ENCODE peak calls at places on chromosome 3, in ten cellular contexts. C is astrocyte, X is breast epithelium, Z is tibial artery, P is coronary artery, S is brain microvascular endothelial cell, M is body of pancreas, E is endothelial cell of umbilical vein, D is A549, T is adrenal gland. Y is an unnamed sample.

GRCh38 chr3:84974347-84974746 is 15.6 kb downstream of the CADM2 start:
- DNase-seq in C (no peak), X (no peak), Z (no peak), P (no peak), S (no peak), M (no peak), E (no peak), D (peak), T (no peak), Y (no peak)

GRCh38 chr3:57557088-57557537 is 1.0 kb downstream of the PDE12 start:
- DNase-seq in C (peak), X (no peak), Z (no peak), P (no peak), S (peak), M (peak), E (peak), D (peak), T (peak), Y (no peak)

GRCh38 chr3:30314757-30315156 is 291.6 kb upstream of the TGFBR2 start:
- DNase-seq in C (no peak), X (no peak), Z (no peak), P (no peak), S (no peak), M (no peak), E (no peak), D (no peak), T (no peak), Y (no peak)

GRCh38 chr3:4322635-4323034 is 19.5 kb downstream of the SETMAR start:
- DNase-seq in C (peak), X (no peak), Z (no peak), P (no peak), S (peak), M (no peak), E (no peak), D (peak), T (no peak), Y (peak)

GRCh38 chr3:125051715-125052581 is 3.8 kb downstream of the HEG1 start:
- DNase-seq in C (peak), X (no peak), Z (peak), P (peak), S (peak), M (no peak), E (peak), D (no peak), T (peak), Y (peak)

GRCh38 chr3:156433910-156434309 is 121.0 kb downstream of the SSR3 start:
- DNase-seq in C (peak), X (no peak), Z (no peak), P (no peak), S (peak), M (no peak), E (no peak), D (no peak), T (no peak), Y (no peak)

GRCh38 chr3:163482695-163483094 is 1595.6 kb downstream of the SI start:
- DNase-seq in C (no peak), X (no peak), Z (no peak), P (no peak), S (no peak), M (no peak), E (no peak), D (no peak), T (no peak), Y (no peak)

GRCh38 chr3:188948658-188949400 is 222.9 kb upstream of the TPRG1 start:
- DNase-seq in C (peak), X (no peak), Z (peak), P (no peak), S (peak), M (peak), E (peak), D (peak), T (peak), Y (peak)

GRCh38 chr3:48451270-48451669 is 4.7 kb downstream of the ATRIP start:
- DNase-seq in C (no peak), X (no peak), Z (no peak), P (no peak), S (no peak), M (no peak), E (no peak), D (no peak), T (no peak), Y (no peak)

GRCh38 chr3:109195812-109196211 is 59.3 kb downstream of the C3orf85 start:
- DNase-seq in C (peak), X (no peak), Z (no peak), P (no peak), S (peak), M (no peak), E (no peak), D (peak), T (no peak), Y (no peak)

GRCh38 chr3:143727391-143727790 is 120.9 kb downstream of the SLC9A9 start:
- DNase-seq in C (no peak), X (no peak), Z (no peak), P (no peak), S (no peak), M (no peak), E (no peak), D (no peak), T (no peak), Y (no peak)

GRCh38 chr3:71709908-71710511 is 15.2 kb downstream of the EIF4E3 start:
- DNase-seq in C (no peak), X (no peak), Z (no peak), P (no peak), S (no peak), M (peak), E (no peak), D (no peak), T (no peak), Y (no peak)

GRCh38 chr3:186137051-186137685 is 28.3 kb upstream of the ETV5 start:
- DNase-seq in C (no peak), X (no peak), Z (no peak), P (peak), S (no peak), M (no peak), E (no peak), D (no peak), T (no peak), Y (no peak)

GRCh38 chr3:100069472-100069871 is 44.8 kb downstream of the FILIP1L start:
- DNase-seq in C (no peak), X (no peak), Z (no peak), P (no peak), S (no peak), M (no peak), E (peak), D (no peak), T (no peak), Y (no peak)

GRCh38 chr3:187989458-187990153 is 164.4 kb upstream of the LPP start:
- DNase-seq in C (peak), X (no peak), Z (no peak), P (no peak), S (no peak), M (no peak), E (no peak), D (no peak), T (no peak), Y (no peak)

GRCh38 chr3:70816346-70816745 is 503.9 kb upstream of the MDFIC2 start:
- DNase-seq in C (no peak), X (no peak), Z (no peak), P (no peak), S (no peak), M (no peak), E (no peak), D (no peak), T (no peak), Y (no peak)

GRCh38 chr3:53498993-53499641 is 4.7 kb downstream of the CACNA1D start:
- DNase-seq in C (no peak), X (no peak), Z (no peak), P (no peak), S (no peak), M (no peak), E (no peak), D (no peak), T (no peak), Y (no peak)

GRCh38 chr3:76245073-76245472 is 459.7 kb upstream of the ZNF717 start:
- DNase-seq in C (no peak), X (no peak), Z (no peak), P (no peak), S (peak), M (no peak), E (no peak), D (no peak), T (no peak), Y (no peak)

GRCh38 chr3:154931484-154931883 is 148.6 kb upstream of the MME start:
- DNase-seq in C (no peak), X (no peak), Z (no peak), P (no peak), S (no peak), M (no peak), E (no peak), D (no peak), T (no peak), Y (no peak)

GRCh38 chr3:133937756-133938601 is 42.3 kb upstream of the RAB6B start:
- DNase-seq in C (peak), X (no peak), Z (no peak), P (peak), S (no peak), M (no peak), E (no peak), D (no peak), T (no peak), Y (no peak)

GRCh38 chr3:22371592-22372291 is 620.7 kb upstream of the ZNF385D start:
- DNase-seq in C (no peak), X (no peak), Z (no peak), P (no peak), S (no peak), M (peak), E (no peak), D (no peak), T (no peak), Y (no peak)

GRCh38 chr3:23923786-23924185 is 6.9 kb downstream of the RPL15 start:
- DNase-seq in C (peak), X (no peak), Z (no peak), P (no peak), S (peak), M (no peak), E (peak), D (no peak), T (no peak), Y (no peak)

GRCh38 chr3:186002884-186003472 is 65.2 kb upstream of the TRA2B start:
- DNase-seq in C (peak), X (no peak), Z (no peak), P (no peak), S (no peak), M (peak), E (peak), D (peak), T (no peak), Y (no peak)

GRCh38 chr3:197007296-197007940 is 22.2 kb downstream of the MELTF start:
- DNase-seq in C (no peak), X (no peak), Z (no peak), P (no peak), S (no peak), M (no peak), E (no peak), D (no peak), T (no peak), Y (no peak)

GRCh38 chr3:66449411-66449931 is 51.4 kb downstream of the LRIG1 start:
- DNase-seq in C (no peak), X (no peak), Z (no peak), P (no peak), S (no peak), M (no peak), E (no peak), D (no peak), T (no peak), Y (no peak)

GRCh38 chr3:142858043-142858442 is 30.8 kb downstream of the PCOLCE2 start:
- DNase-seq in C (no peak), X (no peak), Z (no peak), P (no peak), S (no peak), M (no peak), E (no peak), D (no peak), T (no peak), Y (no peak)

GRCh38 chr3:187628169-187628568 is 42.0 kb downstream of the SST start:
- DNase-seq in C (no peak), X (no peak), Z (no peak), P (no peak), S (no peak), M (no peak), E (no peak), D (no peak), T (no peak), Y (no peak)

GRCh38 chr3:49805884-49806701 is 3.0 kb downstream of the INKA1 start:
- DNase-seq in C (no peak), X (no peak), Z (no peak), P (no peak), S (no peak), M (no peak), E (peak), D (no peak), T (no peak), Y (no peak)

GRCh38 chr3:170470063-170471006 is 51.7 kb downstream of the CLDN11 start:
- DNase-seq in C (peak), X (no peak), Z (no peak), P (no peak), S (no peak), M (no peak), E (no peak), D (peak), T (no peak), Y (peak)

GRCh38 chr3:44030690-44031344 is 210.9 kb upstream of the TOPAZ1 start:
- DNase-seq in C (peak), X (no peak), Z (no peak), P (no peak), S (no peak), M (no peak), E (no peak), D (no peak), T (no peak), Y (no peak)

GRCh38 chr3:158777171-158777873 is 24.5 kb upstream of the MFSD1 start:
- DNase-seq in C (no peak), X (no peak), Z (no peak), P (no peak), S (no peak), M (no peak), E (no peak), D (no peak), T (no peak), Y (no peak)

GRCh38 chr3:22372292-22372949 is 621.4 kb upstream of the ZNF385D start:
- DNase-seq in C (no peak), X (peak), Z (no peak), P (no peak), S (no peak), M (peak), E (no peak), D (no peak), T (no peak), Y (no peak)

GRCh38 chr3:128617557-128618397 is 32.8 kb downstream of the RPN1 start:
- DNase-seq in C (peak), X (peak), Z (peak), P (peak), S (peak), M (peak), E (peak), D (peak), T (peak), Y (peak)
- H3K4me3 ChIP-seq in C (peak), X (peak), Z (peak), P (peak), S (peak), M (no peak), E (peak), D (peak), T (peak), Y (peak)

GRCh38 chr3:13146643-13147143 is 73.5 kb upstream of the IQSEC1 start:
- DNase-seq in C (no peak), X (peak), Z (no peak), P (peak), S (no peak), M (peak), E (no peak), D (no peak), T (no peak), Y (no peak)
- H3K27ac ChIP-seq in C (no peak), X (no peak), Z (no peak), P (no peak), S (no peak), M (no peak), E (no peak), D (no peak), T (no peak), Y (no peak)

GRCh38 chr3:59862686-59863085 is 812.9 kb upstream of the CFAP20DC start:
- DNase-seq in C (peak), X (no peak), Z (no peak), P (no peak), S (peak), M (no peak), E (no peak), D (no peak), T (no peak), Y (no peak)
- TF ChIP-seq CTCF in C (no peak), X (no peak), Z (no peak), P (no peak), S (no peak), M (no peak), E (no peak), D (no peak), T (no peak), Y (no peak)

GRCh38 chr3:141391298-141392017 is 23.2 kb downstream of the ZBTB38 start:
- DNase-seq in C (no peak), X (no peak), Z (no peak), P (no peak), S (no peak), M (no peak), E (no peak), D (no peak), T (no peak), Y (no peak)

GRCh38 chr3:141392018-141392370 is 23.7 kb downstream of the ZBTB38 start:
- DNase-seq in C (no peak), X (no peak), Z (no peak), P (no peak), S (no peak), M (no peak), E (no peak), D (no peak), T (no peak), Y (no peak)

GRCh38 chr3:141389703-141390102 is 21.4 kb downstream of the ZBTB38 start:
- DNase-seq in C (no peak), X (no peak), Z (no peak), P (no peak), S (no peak), M (no peak), E (no peak), D (no peak), T (no peak), Y (no peak)

GRCh38 chr3:141392416-141392815 is 24.1 kb downstream of the ZBTB38 start:
- DNase-seq in C (no peak), X (no peak), Z (no peak), P (no peak), S (no peak), M (no peak), E (no peak), D (no peak), T (no peak), Y (no peak)

GRCh38 chr3:141390747-141391146 is 22.4 kb downstream of the ZBTB38 start:
- DNase-seq in C (no peak), X (no peak), Z (no peak), P (no peak), S (no peak), M (no peak), E (no peak), D (no peak), T (no peak), Y (no peak)
- H3K4me3 ChIP-seq in C (no peak), X (no peak), Z (no peak), P (no peak), S (no peak), M (no peak), E (no peak), D (no peak), T (no peak), Y (no peak)

GRCh38 chr3:184066211-184066610 is 13.4 kb downstream of the HTR3C start:
- DNase-seq in C (no peak), X (no peak), Z (no peak), P (no peak), S (no peak), M (no peak), E (no peak), D (no peak), T (no peak), Y (no peak)
- H3K27ac ChIP-seq in C (no peak), X (no peak), Z (no peak), P (no peak), S (no peak), M (no peak), E (no peak), D (no peak), T (no peak), Y (no peak)

GRCh38 chr3:12966847-12967750 is 106.1 kb downstream of the IQSEC1 start:
- DNase-seq in C (no peak), X (no peak), Z (no peak), P (no peak), S (no peak), M (peak), E (peak), D (no peak), T (no peak), Y (no peak)
- TF ChIP-seq CTCF in C (no peak), X (no peak), Z (peak), P (no peak), S (no peak), M (no peak), E (no peak), D (no peak), T (no peak), Y (no peak)

GRCh38 chr3:46537789-46538188 is 28.3 kb downstream of the LRRC2 start:
- DNase-seq in C (no peak), X (no peak), Z (no peak), P (no peak), S (no peak), M (no peak), E (no peak), D (no peak), T (no peak), Y (no peak)

GRCh38 chr3:46537316-46537715 is 28.8 kb downstream of the LRRC2 start:
- DNase-seq in C (peak), X (no peak), Z (no peak), P (no peak), S (no peak), M (no peak), E (no peak), D (no peak), T (no peak), Y (no peak)

GRCh38 chr3:46540550-46540949 is 25.6 kb downstream of the LRRC2 start:
- DNase-seq in C (no peak), X (no peak), Z (no peak), P (no peak), S (no peak), M (no peak), E (no peak), D (no peak), T (no peak), Y (no peak)

GRCh38 chr3:46539443-46540005 is 26.6 kb downstream of the LRRC2 start:
- DNase-seq in C (no peak), X (no peak), Z (no peak), P (no peak), S (no peak), M (no peak), E (no peak), D (no peak), T (no peak), Y (no peak)

GRCh38 chr3:46538803-46539442 is 27.2 kb downstream of the LRRC2 start:
- DNase-seq in C (peak), X (no peak), Z (peak), P (no peak), S (peak), M (peak), E (peak), D (no peak), T (peak), Y (no peak)
- H3K4me3 ChIP-seq in C (no peak), X (no peak), Z (no peak), P (no peak), S (no peak), M (no peak), E (no peak), D (no peak), T (peak), Y (no peak)

DNA sequence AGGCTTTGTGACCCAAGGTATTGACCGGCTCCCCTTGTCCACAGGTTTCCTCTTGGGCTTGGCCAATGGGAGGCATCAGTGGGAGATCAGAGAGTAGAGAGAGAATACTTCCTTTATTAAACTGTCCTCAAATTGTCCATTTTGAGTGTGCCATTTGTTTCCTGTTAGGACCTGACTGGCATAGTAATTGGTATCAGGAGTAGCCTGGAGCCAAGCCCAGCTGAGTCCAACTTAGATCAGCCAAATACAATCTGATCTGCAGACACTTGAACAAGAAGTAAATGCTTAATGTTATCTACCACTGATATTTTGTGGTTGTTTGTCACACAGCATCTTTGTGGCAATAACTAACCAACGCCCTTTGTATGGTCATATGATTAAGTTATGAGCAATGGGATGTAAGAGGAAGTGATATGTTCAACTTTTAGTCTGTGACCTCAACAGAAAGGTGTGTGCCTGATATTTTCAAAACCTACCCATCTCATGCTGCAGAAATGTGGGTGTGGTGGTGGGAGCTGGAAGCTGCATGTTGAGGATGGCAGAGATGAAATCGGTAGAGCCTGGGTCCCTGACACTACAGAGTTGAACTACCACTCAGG is 13.3 kb downstream of the MYD88 start:
- DNase-seq in C (no peak), X (no peak), Z (no peak), P (no peak), S (no peak), M (no peak), E (no peak), D (peak), T (no peak), Y (no peak)
- H3K27ac ChIP-seq in C (no peak), X (no peak), Z (no peak), P (no peak), S (no peak), M (no peak), E (no peak), D (no peak), T (no peak), Y (no peak)

GRCh38 chr3:139588450-139588849 is 48.9 kb upstream of the RBP1 start:
- DNase-seq in C (no peak), X (no peak), Z (no peak), P (no peak), S (no peak), M (peak), E (no peak), D (no peak), T (no peak), Y (no peak)
- TF ChIP-seq CTCF in C (no peak), X (no peak), Z (no peak), P (no peak), S (peak), M (peak), E (no peak), D (no peak), T (no peak), Y (no peak)

GRCh38 chr3:179653777-179654117 is 907 bp downstream of the USP13 start:
- DNase-seq in C (no peak), X (no peak), Z (no peak), P (no peak), S (peak), M (peak), E (no peak), D (peak), T (peak), Y (no peak)

GRCh38 chr3:179653106-179653776 is 401 bp downstream of the USP13 start:
- DNase-seq in C (peak), X (peak), Z (peak), P (peak), S (peak), M (peak), E (peak), D (peak), T (peak), Y (peak)

GRCh38 chr3:179652467-179653105 is at the start of gene USP13:
- DNase-seq in C (peak), X (peak), Z (peak), P (peak), S (peak), M (peak), E (peak), D (peak), T (peak), Y (peak)

GRCh38 chr3:179658584-179658983 is 5.7 kb downstream of the USP13 start:
- DNase-seq in C (no peak), X (no peak), Z (no peak), P (no peak), S (no peak), M (no peak), E (no peak), D (no peak), T (no peak), Y (no peak)

GRCh38 chr3:179655236-179655635 is 2.4 kb downstream of the USP13 start:
- DNase-seq in C (no peak), X (no peak), Z (no peak), P (no peak), S (no peak), M (no peak), E (no peak), D (no peak), T (no peak), Y (no peak)
- H3K4me3 ChIP-seq in C (no peak), X (no peak), Z (no peak), P (no peak), S (no peak), M (no peak), E (no peak), D (no peak), T (peak), Y (no peak)